ENCODE peak calls at places on chromosome X, in four cellular contexts. One of them, this sample, is unnamed.

GRCh38 chrX:115023139-115023538 is 5.7 kb upstream of the IL13RA2 start:
- DNase-seq in IMR-90: peak
- DNase-seq in endothelial cell: no peak
- DNase-seq in PC-3: peak
- DNase-seq in this sample: peak

GRCh38 chrX:1661048-1661921 is 46.4 kb downstream of the ASMT start:
- DNase-seq in IMR-90: no peak
- DNase-seq in endothelial cell: no peak
- DNase-seq in PC-3: no peak
- DNase-seq in this sample: no peak

GRCh38 chrX:46758163-46758955 is 559 bp downstream of the SLC9A7 start:
- DNase-seq in IMR-90: peak
- DNase-seq in endothelial cell: no peak
- DNase-seq in PC-3: peak
- DNase-seq in this sample: no peak

GRCh38 chrX:19388064-19388679 is 44.4 kb downstream of the PDHA1 start:
- DNase-seq in IMR-90: no peak
- DNase-seq in endothelial cell: no peak
- DNase-seq in PC-3: no peak
- DNase-seq in this sample: no peak

GRCh38 chrX:109735241-109735744 is 2.2 kb upstream of the ACSL4 start:
- DNase-seq in IMR-90: no peak
- DNase-seq in endothelial cell: no peak
- DNase-seq in PC-3: no peak
- DNase-seq in this sample: no peak

GRCh38 chrX:46686003-46686645 is 72.8 kb downstream of the SLC9A7 start:
- DNase-seq in IMR-90: peak
- DNase-seq in endothelial cell: peak
- DNase-seq in PC-3: peak
- DNase-seq in this sample: peak

GRCh38 chrX:53254570-53255461 is 26.6 kb downstream of the IQSEC2 start:
- DNase-seq in IMR-90: no peak
- DNase-seq in endothelial cell: no peak
- DNase-seq in PC-3: no peak
- DNase-seq in this sample: no peak

GRCh38 chrX:107118322-107119147 is at the start of gene RBM41:
- DNase-seq in IMR-90: peak
- DNase-seq in endothelial cell: peak
- DNase-seq in PC-3: peak
- DNase-seq in this sample: peak

GRCh38 chrX:126655061-126655460 is 102.4 kb upstream of the DCAF12L1 start:
- DNase-seq in IMR-90: no peak
- DNase-seq in endothelial cell: no peak
- DNase-seq in PC-3: peak
- DNase-seq in this sample: no peak

GRCh38 chrX:153438522-153438921 is 7.3 kb downstream of the TREX2 start:
- DNase-seq in IMR-90: peak
- DNase-seq in endothelial cell: no peak
- DNase-seq in PC-3: no peak
- DNase-seq in this sample: peak

GRCh38 chrX:83845397-83845796 is 15.5 kb upstream of the CYLC1 start:
- DNase-seq in IMR-90: peak
- DNase-seq in endothelial cell: peak
- DNase-seq in PC-3: peak
- DNase-seq in this sample: peak

GRCh38 chrX:153297376-153297775 is 24.2 kb downstream of the PNMA6F start:
- DNase-seq in IMR-90: no peak
- DNase-seq in endothelial cell: no peak
- DNase-seq in PC-3: no peak
- DNase-seq in this sample: no peak

GRCh38 chrX:84487365-84488353 is 14.6 kb downstream of the HDX start:
- DNase-seq in IMR-90: no peak
- DNase-seq in endothelial cell: no peak
- DNase-seq in PC-3: no peak
- DNase-seq in this sample: no peak

GRCh38 chrX:56745019-56745418 is 16.0 kb downstream of the NBDY start:
- DNase-seq in IMR-90: peak
- DNase-seq in endothelial cell: no peak
- DNase-seq in PC-3: peak
- DNase-seq in this sample: peak

GRCh38 chrX:48648299-48648698 is 35.3 kb upstream of the WAS start:
- DNase-seq in IMR-90: peak
- DNase-seq in endothelial cell: peak
- DNase-seq in PC-3: peak
- DNase-seq in this sample: peak

GRCh38 chrX:72305286-72306084 is at the start of gene CITED1:
- DNase-seq in IMR-90: no peak
- DNase-seq in endothelial cell: no peak
- DNase-seq in PC-3: no peak
- DNase-seq in this sample: no peak

GRCh38 chrX:112808007-112808406 is 32.6 kb downstream of the AMOT start:
- DNase-seq in IMR-90: no peak
- DNase-seq in endothelial cell: no peak
- DNase-seq in PC-3: no peak
- DNase-seq in this sample: no peak

GRCh38 chrX:41580423-41581064 is 108.2 kb upstream of the GPR34 start:
- DNase-seq in IMR-90: no peak
- DNase-seq in endothelial cell: no peak
- DNase-seq in PC-3: no peak
- DNase-seq in this sample: no peak

GRCh38 chrX:37871626-37872302 is 24.4 kb upstream of the DYNLT3 start:
- DNase-seq in IMR-90: peak
- DNase-seq in endothelial cell: no peak
- DNase-seq in PC-3: peak
- DNase-seq in this sample: peak

GRCh38 chrX:27186671-27187070 is 276.5 kb downstream of the PPP4R3C start:
- DNase-seq in IMR-90: peak
- DNase-seq in endothelial cell: no peak
- DNase-seq in PC-3: peak
- DNase-seq in this sample: peak

GRCh38 chrX:9882669-9883446 is 84.3 kb upstream of the CLDN34 start:
- DNase-seq in IMR-90: peak
- DNase-seq in endothelial cell: no peak
- DNase-seq in PC-3: no peak
- DNase-seq in this sample: peak

GRCh38 chrX:137031517-137032377 is 2.0 kb downstream of the GPR101 start:
- DNase-seq in IMR-90: peak
- DNase-seq in endothelial cell: peak
- DNase-seq in PC-3: peak
- DNase-seq in this sample: peak

GRCh38 chrX:69396916-69397315 is 107.2 kb upstream of the NALF2 start:
- DNase-seq in IMR-90: no peak
- DNase-seq in endothelial cell: no peak
- DNase-seq in PC-3: no peak
- DNase-seq in this sample: no peak

GRCh38 chrX:144259054-144259453 is 375.2 kb downstream of the UBE2NL start:
- DNase-seq in IMR-90: no peak
- DNase-seq in endothelial cell: no peak
- DNase-seq in PC-3: no peak
- DNase-seq in this sample: no peak

GRCh38 chrX:16002185-16002584 is 121.2 kb upstream of the GRPR start:
- DNase-seq in IMR-90: no peak
- DNase-seq in endothelial cell: no peak
- DNase-seq in PC-3: peak
- DNase-seq in this sample: peak

GRCh38 chrX:47321978-47322377 is 48.4 kb upstream of the ZNF157 start:
- DNase-seq in IMR-90: no peak
- DNase-seq in endothelial cell: no peak
- DNase-seq in PC-3: no peak
- DNase-seq in this sample: no peak

GRCh38 chrX:41779941-41780340 is 56.0 kb downstream of the GPR82 start:
- DNase-seq in IMR-90: no peak
- DNase-seq in endothelial cell: no peak
- DNase-seq in PC-3: peak
- DNase-seq in this sample: no peak

GRCh38 chrX:57977992-57978391 is 67.7 kb upstream of the ZXDA start:
- DNase-seq in IMR-90: no peak
- DNase-seq in endothelial cell: no peak
- DNase-seq in PC-3: peak
- DNase-seq in this sample: no peak
- TF ChIP-seq CTCF in IMR-90: no peak
- TF ChIP-seq CTCF in endothelial cell: no peak
- TF ChIP-seq CTCF in PC-3: peak
- TF ChIP-seq CTCF in this sample: no peak

DNA sequence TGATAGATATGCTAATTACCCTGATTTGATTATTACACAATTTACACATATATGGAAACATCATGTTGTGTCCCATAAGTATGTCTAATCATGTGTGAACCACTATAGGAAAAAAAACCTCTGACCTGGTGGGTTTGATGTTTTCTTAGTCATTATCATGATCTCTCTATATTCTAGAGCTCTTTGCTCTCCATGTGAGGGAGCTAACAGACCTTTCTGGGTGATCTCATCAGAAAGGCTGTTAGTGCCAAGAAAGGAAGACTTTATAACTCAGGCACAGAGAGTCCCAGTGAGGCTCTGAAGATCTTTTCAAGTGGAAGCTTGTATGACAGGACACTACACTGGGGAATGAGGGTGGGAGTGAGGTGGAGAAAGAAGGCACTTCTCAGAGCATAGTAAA is 527.7 kb upstream of the MAGEB2 start:
- DNase-seq in IMR-90: peak
- DNase-seq in endothelial cell: no peak
- DNase-seq in PC-3: peak
- DNase-seq in this sample: peak
- TF ChIP-seq CTCF in IMR-90: peak
- TF ChIP-seq CTCF in endothelial cell: no peak
- TF ChIP-seq CTCF in PC-3: no peak
- TF ChIP-seq CTCF in this sample: no peak

GRCh38 chrX:40539214-40540142 is 41.3 kb upstream of the ATP6AP2 start:
- DNase-seq in IMR-90: peak
- DNase-seq in endothelial cell: peak
- DNase-seq in PC-3: no peak
- DNase-seq in this sample: peak

GRCh38 chrX:40542972-40543371 is 37.8 kb upstream of the ATP6AP2 start:
- DNase-seq in IMR-90: no peak
- DNase-seq in endothelial cell: no peak
- DNase-seq in PC-3: no peak
- DNase-seq in this sample: no peak

GRCh38 chrX:40543661-40544328 is 37.0 kb upstream of the ATP6AP2 start:
- DNase-seq in IMR-90: peak
- DNase-seq in endothelial cell: peak
- DNase-seq in PC-3: peak
- DNase-seq in this sample: peak

GRCh38 chrX:40544343-40545250 is 36.2 kb upstream of the ATP6AP2 start:
- DNase-seq in IMR-90: peak
- DNase-seq in endothelial cell: peak
- DNase-seq in PC-3: peak
- DNase-seq in this sample: peak

DNA sequence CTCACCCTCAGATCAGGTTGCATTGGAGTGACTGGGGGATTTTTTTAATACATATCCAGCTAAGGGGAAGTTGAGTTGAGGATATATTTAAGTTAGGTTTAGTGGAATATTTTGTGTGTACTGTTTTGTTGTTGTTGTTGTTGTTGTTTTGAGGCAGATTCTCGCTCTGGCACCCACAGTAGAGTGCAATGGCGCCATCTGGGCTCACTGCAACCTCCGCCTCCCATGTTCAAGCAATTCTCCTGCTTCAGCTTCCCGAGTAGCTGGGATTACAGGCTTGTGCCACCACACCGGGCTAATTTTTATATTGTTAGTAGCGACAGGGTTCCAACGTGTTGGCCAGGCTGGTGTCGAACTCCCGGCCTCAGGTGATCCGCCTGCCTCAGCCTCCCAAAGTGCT is 38.6 kb upstream of the ATP6AP2 start:
- DNase-seq in IMR-90: no peak
- DNase-seq in endothelial cell: no peak
- DNase-seq in PC-3: no peak
- DNase-seq in this sample: no peak
- TF ChIP-seq CTCF in IMR-90: no peak
- TF ChIP-seq CTCF in endothelial cell: no peak
- TF ChIP-seq CTCF in PC-3: peak
- TF ChIP-seq CTCF in this sample: no peak

GRCh38 chrX:120857240-120857639 is 18.4 kb downstream of the CT47B1 start:
- DNase-seq in IMR-90: no peak
- DNase-seq in endothelial cell: peak
- DNase-seq in PC-3: peak
- DNase-seq in this sample: peak
- TF ChIP-seq CTCF in IMR-90: no peak
- TF ChIP-seq CTCF in endothelial cell: peak
- TF ChIP-seq CTCF in PC-3: peak
- TF ChIP-seq CTCF in this sample: no peak

GRCh38 chrX:18119856-18120255 is 100.8 kb downstream of the BEND2 start:
- DNase-seq in IMR-90: no peak
- DNase-seq in endothelial cell: no peak
- DNase-seq in PC-3: peak
- DNase-seq in this sample: no peak
- TF ChIP-seq CTCF in IMR-90: no peak
- TF ChIP-seq CTCF in endothelial cell: no peak
- TF ChIP-seq CTCF in PC-3: peak
- TF ChIP-seq CTCF in this sample: no peak

This sample was measured in cardiac fibroblast.